ENCODE peak calls at places on chromosomes 2 and 18, in four cellular contexts. One of them, this sample, is unnamed.

GRCh38 chr18:41922171-41922570 is 32.9 kb upstream of the PIK3C3 start:
- DNase-seq in OCI-LY7: no peak
- DNase-seq in LoVo: no peak
- DNase-seq in skeletal muscle cell: no peak
- DNase-seq in this sample: no peak

GRCh38 chr18:24068945-24069693 is 54.6 kb downstream of the TTC39C start:
- DNase-seq in OCI-LY7: no peak
- DNase-seq in LoVo: no peak
- DNase-seq in skeletal muscle cell: no peak
- DNase-seq in this sample: no peak

GRCh38 chr2:36871068-36871707 is 95.1 kb downstream of the STRN start:
- DNase-seq in OCI-LY7: no peak
- DNase-seq in LoVo: no peak
- DNase-seq in skeletal muscle cell: no peak
- DNase-seq in this sample: no peak

GRCh38 chr18:28177828-28178635 is 1.1 kb upstream of the CDH2 start:
- DNase-seq in OCI-LY7: no peak
- DNase-seq in LoVo: no peak
- DNase-seq in skeletal muscle cell: no peak
- DNase-seq in this sample: no peak

GRCh38 chr2:178764097-178764496 is 43.1 kb downstream of the TTN start:
- DNase-seq in OCI-LY7: no peak
- DNase-seq in LoVo: no peak
- DNase-seq in skeletal muscle cell: no peak
- DNase-seq in this sample: no peak

GRCh38 chr2:59025157-59025757 is 784.1 kb upstream of the FANCL start:
- DNase-seq in OCI-LY7: peak; percentile 47
- DNase-seq in LoVo: peak; percentile 4
- DNase-seq in skeletal muscle cell: no peak
- DNase-seq in this sample: peak; percentile 39

GRCh38 chr2:24080721-24081120 is 3.9 kb downstream of the TP53I3 start:
- DNase-seq in OCI-LY7: no peak
- DNase-seq in LoVo: no peak
- DNase-seq in skeletal muscle cell: peak; percentile 40
- DNase-seq in this sample: no peak

GRCh38 chr2:173258704-173259103 is 96.0 kb upstream of the CDCA7 start:
- DNase-seq in OCI-LY7: no peak
- DNase-seq in LoVo: no peak
- DNase-seq in skeletal muscle cell: no peak
- DNase-seq in this sample: no peak

GRCh38 chr2:217920879-217921603 is 81.8 kb downstream of the TNS1 start:
- DNase-seq in OCI-LY7: no peak
- DNase-seq in LoVo: no peak
- DNase-seq in skeletal muscle cell: no peak
- DNase-seq in this sample: no peak

GRCh38 chr2:69773201-69773600 is 31.3 kb downstream of the ANXA4 start:
- DNase-seq in OCI-LY7: no peak
- DNase-seq in LoVo: no peak
- DNase-seq in skeletal muscle cell: no peak
- DNase-seq in this sample: no peak

GRCh38 chr2:113060396-113060795 is 1.4 kb downstream of the IL36RN start:
- DNase-seq in OCI-LY7: no peak
- DNase-seq in LoVo: no peak
- DNase-seq in skeletal muscle cell: no peak
- DNase-seq in this sample: no peak

GRCh38 chr2:59435630-59436029 is 1117.8 kb downstream of the BCL11A start:
- DNase-seq in OCI-LY7: no peak
- DNase-seq in LoVo: no peak
- DNase-seq in skeletal muscle cell: no peak
- DNase-seq in this sample: no peak

GRCh38 chr18:9696112-9696511 is 12.0 kb upstream of the RAB31 start:
- DNase-seq in OCI-LY7: no peak
- DNase-seq in LoVo: no peak
- DNase-seq in skeletal muscle cell: no peak
- DNase-seq in this sample: no peak

GRCh38 chr2:198657520-198658121 is 800.1 kb downstream of the SATB2 start:
- DNase-seq in OCI-LY7: peak; percentile 82
- DNase-seq in LoVo: peak; percentile 40
- DNase-seq in skeletal muscle cell: no peak
- DNase-seq in this sample: peak; percentile 64

GRCh38 chr2:109365131-109365530 is 236.1 kb downstream of the SH3RF3 start:
- DNase-seq in OCI-LY7: no peak
- DNase-seq in LoVo: no peak
- DNase-seq in skeletal muscle cell: no peak
- DNase-seq in this sample: no peak

GRCh38 chr2:105042189-105042588 is 4.3 kb downstream of the MRPS9 start:
- DNase-seq in OCI-LY7: no peak
- DNase-seq in LoVo: no peak
- DNase-seq in skeletal muscle cell: no peak
- DNase-seq in this sample: no peak

GRCh38 chr2:181656450-181657261 is at the start of gene CERKL:
- DNase-seq in OCI-LY7: no peak
- DNase-seq in LoVo: no peak
- DNase-seq in skeletal muscle cell: no peak
- DNase-seq in this sample: peak; percentile 17

GRCh38 chr2:96511851-96512250 is 6.7 kb upstream of the NEURL3 start:
- DNase-seq in OCI-LY7: no peak
- DNase-seq in LoVo: no peak
- DNase-seq in skeletal muscle cell: no peak
- DNase-seq in this sample: no peak

GRCh38 chr2:159613515-159614336 is 2.6 kb downstream of the BAZ2B start:
- DNase-seq in OCI-LY7: no peak
- DNase-seq in LoVo: no peak
- DNase-seq in skeletal muscle cell: no peak
- DNase-seq in this sample: peak; percentile 53

GRCh38 chr2:101518470-101519172 is 43.7 kb upstream of the RFX8 start:
- DNase-seq in OCI-LY7: peak; percentile 23
- DNase-seq in LoVo: peak; percentile 23
- DNase-seq in skeletal muscle cell: no peak
- DNase-seq in this sample: peak; percentile 78

GRCh38 chr2:146108993-146109392 is 1589.1 kb upstream of the ZEB2 start:
- DNase-seq in OCI-LY7: no peak
- DNase-seq in LoVo: no peak
- DNase-seq in skeletal muscle cell: no peak
- DNase-seq in this sample: no peak

GRCh38 chr2:86331391-86331790 is 6.0 kb downstream of the REEP1 start:
- DNase-seq in OCI-LY7: no peak
- DNase-seq in LoVo: no peak
- DNase-seq in skeletal muscle cell: no peak
- DNase-seq in this sample: no peak

GRCh38 chr2:150610670-150611279 is 123.3 kb upstream of the RND3 start:
- DNase-seq in OCI-LY7: peak; percentile 8
- DNase-seq in LoVo: peak; percentile 55
- DNase-seq in skeletal muscle cell: no peak
- DNase-seq in this sample: peak; percentile 88

GRCh38 chr2:212686285-212686895 is 147.8 kb upstream of the ERBB4 start:
- DNase-seq in OCI-LY7: peak; percentile 73
- DNase-seq in LoVo: peak; percentile 47
- DNase-seq in skeletal muscle cell: peak; percentile 37
- DNase-seq in this sample: peak; percentile 79

GRCh38 chr2:190563109-190563508 is 28.6 kb upstream of the NEMP2 start:
- DNase-seq in OCI-LY7: no peak
- DNase-seq in LoVo: no peak
- DNase-seq in skeletal muscle cell: no peak
- DNase-seq in this sample: no peak

GRCh38 chr2:169705927-169706326 is 11.7 kb downstream of the PHOSPHO2 start:
- DNase-seq in OCI-LY7: no peak
- DNase-seq in LoVo: no peak
- DNase-seq in skeletal muscle cell: no peak
- DNase-seq in this sample: no peak

GRCh38 chr2:224436634-224437033 is 34.7 kb upstream of the FAM124B start:
- DNase-seq in OCI-LY7: no peak
- DNase-seq in LoVo: peak; percentile 28
- DNase-seq in skeletal muscle cell: no peak
- DNase-seq in this sample: no peak

GRCh38 chr2:45134014-45134413 is 124.8 kb upstream of the SIX2 start:
- DNase-seq in OCI-LY7: peak; percentile 51
- DNase-seq in LoVo: no peak
- DNase-seq in skeletal muscle cell: peak; percentile 19
- DNase-seq in this sample: no peak

GRCh38 chr2:20558391-20559150 is 92.3 kb downstream of the HS1BP3 start:
- DNase-seq in OCI-LY7: no peak
- DNase-seq in LoVo: no peak
- DNase-seq in skeletal muscle cell: no peak
- DNase-seq in this sample: no peak

GRCh38 chr2:232633413-232634318 is at the start of gene EFHD1:
- DNase-seq in OCI-LY7: no peak
- DNase-seq in LoVo: peak; percentile 36
- DNase-seq in skeletal muscle cell: no peak
- DNase-seq in this sample: no peak

GRCh38 chr2:112582314-112582746 is 2.1 kb upstream of the CHCHD5 start:
- DNase-seq in OCI-LY7: peak; percentile 79
- DNase-seq in LoVo: peak; percentile 70
- DNase-seq in skeletal muscle cell: peak; percentile 25
- DNase-seq in this sample: peak; percentile 77

GRCh38 chr2:137689549-137689948 is 274.7 kb upstream of the HNMT start:
- DNase-seq in OCI-LY7: no peak
- DNase-seq in LoVo: no peak
- DNase-seq in skeletal muscle cell: no peak
- DNase-seq in this sample: peak; percentile 60

GRCh38 chr2:122072666-122073065 is 317.2 kb downstream of the TSN start:
- DNase-seq in OCI-LY7: no peak
- DNase-seq in LoVo: no peak
- DNase-seq in skeletal muscle cell: peak; percentile 23
- DNase-seq in this sample: no peak

GRCh38 chr2:235389626-235390025 is 104.2 kb upstream of the AGAP1 start:
- DNase-seq in OCI-LY7: no peak
- DNase-seq in LoVo: no peak
- DNase-seq in skeletal muscle cell: no peak
- DNase-seq in this sample: no peak